ENCODE peak calls at places on chromosomes 11 and 22, in seven cellular contexts. K is EH; L is C1 segment of cervical spinal cord; B is DMS 273 treated with DMSO at 0.1 percent for 48 hours; S is CD4-positive, CD25-positive, alpha-beta regulatory T cell; P is stimulated activated CD8-positive, alpha-beta memory T cell treated with anti-CD3 and anti-CD28 coated beads, Interleukin-2, amount 100 ng/mL, for 1 hour; R is mesenteric fat pad. E is an unnamed sample.

GRCh38 chr22:42969348-42969975 is 45.5 kb downstream of the PACSIN2 start:
- DNase-seq in K (peak), L (no peak), B (no peak), S (no peak), P (no peak), R (no peak), E (no peak)

GRCh38 chr11:61120865-61121831 is 18.9 kb downstream of the CD5 start:
- DNase-seq in K (peak), L (no peak), B (no peak), S (peak), P (no peak), R (no peak), E (no peak)

GRCh38 chr11:10499452-10500262 is 41.3 kb downstream of the RNF141 start:
- DNase-seq in K (no peak), L (no peak), B (no peak), S (no peak), P (no peak), R (no peak), E (no peak)

GRCh38 chr11:64337538-64338249 is 2.3 kb upstream of the CCDC88B start:
- DNase-seq in K (no peak), L (no peak), B (no peak), S (no peak), P (no peak), R (no peak), E (no peak)

GRCh38 chr11:38751421-38751820 is 2153.4 kb upstream of the RAG2 start:
- DNase-seq in K (no peak), L (no peak), B (no peak), S (no peak), P (no peak), R (no peak), E (no peak)

GRCh38 chr11:129894281-129895125 is 875 bp downstream of the NFRKB start:
- DNase-seq in K (peak), L (no peak), B (no peak), S (peak), P (no peak), R (no peak), E (no peak)

GRCh38 chr11:95085117-95085825 is 4.4 kb upstream of the ENDOD1 start:
- DNase-seq in K (no peak), L (no peak), B (no peak), S (no peak), P (no peak), R (no peak), E (no peak)

GRCh38 chr22:30675436-30675835 is 7.8 kb upstream of the DUSP18 start:
- DNase-seq in K (no peak), L (peak), B (peak), S (no peak), P (no peak), R (no peak), E (no peak)

GRCh38 chr22:37913233-37913721 is 7.2 kb downstream of the MICALL1 start:
- DNase-seq in K (no peak), L (no peak), B (no peak), S (no peak), P (no peak), R (no peak), E (no peak)

GRCh38 chr11:96869207-96869606 is 479.4 kb downstream of the JRKL start:
- DNase-seq in K (no peak), L (no peak), B (no peak), S (no peak), P (no peak), R (no peak), E (no peak)

GRCh38 chr11:15625691-15626090 is 511.0 kb downstream of the INSC start:
- DNase-seq in K (no peak), L (no peak), B (no peak), S (no peak), P (no peak), R (no peak), E (no peak)

GRCh38 chr22:35400335-35400680 is 368 bp downstream of the MCM5 start:
- DNase-seq in K (peak), L (no peak), B (no peak), S (peak), P (no peak), R (no peak), E (no peak)